ENCODE peak calls at places on chromosomes 11 and 22, in four cellular contexts. C, Q, J and F are unnamed samples.

GRCh38 chr11:124916370-124916710 is 2.7 kb upstream of the HEPN1 start:
- DNase-seq in C (no peak), Q (no peak), J (no peak), F (no peak)

GRCh38 chr22:39236321-39237275 is 8.2 kb downstream of the PDGFB start:
- DNase-seq in C (peak), Q (no peak), J (peak), F (no peak)

GRCh38 chr11:9651899-9652748 is 11.8 kb upstream of the SWAP70 start:
- DNase-seq in C (peak), Q (no peak), J (no peak), F (no peak)

GRCh38 chr11:57874981-57875380 is 113.4 kb downstream of the CTNND1 start:
- DNase-seq in C (no peak), Q (no peak), J (no peak), F (no peak)

GRCh38 chr11:3340025-3340424 is 38.9 kb downstream of the ZNF195 start:
- DNase-seq in C (peak), Q (no peak), J (no peak), F (no peak)

GRCh38 chr11:128042290-128042751 is 545.0 kb downstream of the ETS1 start:
- DNase-seq in C (no peak), Q (no peak), J (no peak), F (no peak)

GRCh38 chr22:49588739-49589138 is 238.9 kb downstream of the BRD1 start:
- DNase-seq in C (no peak), Q (no peak), J (no peak), F (no peak)

GRCh38 chr11:22192289-22192641 is 620 bp upstream of the ANO5 start:
- DNase-seq in C (peak), Q (peak), J (no peak), F (peak)

GRCh38 chr22:38049812-38050619 is 7.2 kb upstream of the PICK1 start:
- DNase-seq in C (no peak), Q (no peak), J (no peak), F (no peak)

GRCh38 chr22:23522642-23523251 is 57.3 kb downstream of the IGLL1 start:
- DNase-seq in C (peak), Q (no peak), J (no peak), F (peak)

GRCh38 chr11:35141538-35141937 is 2.6 kb downstream of the CD44 start:
- DNase-seq in C (no peak), Q (no peak), J (no peak), F (no peak)

DNA sequence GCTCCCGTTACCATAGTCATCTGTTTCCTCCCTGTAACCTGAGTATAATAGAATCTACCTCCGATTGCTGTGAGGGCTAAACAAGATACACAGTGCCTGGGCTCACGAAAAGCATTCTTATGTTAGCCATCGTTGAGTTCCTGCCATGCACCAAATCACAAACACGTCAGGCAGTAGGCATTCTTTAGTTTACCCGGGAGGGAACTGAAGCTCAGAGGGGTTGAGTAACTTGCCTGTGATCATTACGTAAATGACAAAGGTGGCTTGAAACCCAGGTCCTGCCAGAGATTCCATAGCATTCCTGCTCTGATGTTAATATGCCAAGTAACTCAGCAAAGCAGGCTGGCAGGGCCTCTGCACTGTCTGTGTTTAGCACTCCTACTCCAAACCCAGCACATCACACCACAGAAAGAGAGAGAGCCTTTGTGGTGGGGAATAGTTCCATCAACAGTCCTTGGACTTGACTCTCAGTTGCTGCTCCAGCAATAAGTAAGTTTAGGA is 1.4 kb downstream of the SCN2B start:
- DNase-seq in C (no peak), Q (no peak), J (no peak), F (peak)
- TF ChIP-seq HDAC6 in C (no peak), Q (no peak), J (no peak), F (no peak)

GRCh38 chr11:47991266-47991830 is 11.0 kb downstream of the PTPRJ start:
- DNase-seq in C (no peak), Q (no peak), J (no peak), F (no peak)

GRCh38 chr11:47994417-47994816 is 14.1 kb downstream of the PTPRJ start:
- DNase-seq in C (no peak), Q (no peak), J (no peak), F (no peak)

GRCh38 chr11:47991894-47992293 is 11.5 kb downstream of the PTPRJ start:
- DNase-seq in C (no peak), Q (no peak), J (no peak), F (no peak)

GRCh38 chr11:47995318-47995717 is 15.0 kb downstream of the PTPRJ start:
- DNase-seq in C (no peak), Q (no peak), J (no peak), F (peak)

GRCh38 chr11:47992959-47993820 is 12.8 kb downstream of the PTPRJ start:
- DNase-seq in C (peak), Q (no peak), J (no peak), F (no peak)
- TF ChIP-seq HDAC6 in C (no peak), Q (no peak), J (no peak), F (no peak)

GRCh38 chr11:62922189-62922589 is 1.0 kb upstream of the CHRM1 start:
- DNase-seq in C (no peak), Q (no peak), J (no peak), F (no peak)
- TF ChIP-seq HDAC6 in C (no peak), Q (no peak), J (no peak), F (no peak)

DNA sequence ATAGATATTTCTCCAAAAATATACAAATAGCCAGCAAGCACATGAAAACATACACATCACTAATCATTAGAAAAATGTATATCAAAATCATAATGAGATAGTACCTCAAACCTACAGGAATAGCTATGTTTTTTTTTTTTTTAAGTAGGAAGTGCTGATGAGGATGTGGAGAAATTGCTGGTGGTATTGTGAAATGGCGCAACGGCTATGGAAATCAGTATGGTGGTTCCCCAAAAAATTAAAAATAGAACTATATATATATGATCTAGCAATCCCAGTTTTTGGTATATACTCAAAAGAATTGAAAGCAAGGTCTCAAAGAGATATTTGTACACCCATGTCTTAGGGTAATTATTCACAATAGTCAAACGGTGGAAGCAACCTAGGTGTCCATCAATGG is 46.0 kb upstream of the HIPK3 start:
- DNase-seq in C (no peak), Q (no peak), J (no peak), F (no peak)
- TF ChIP-seq HDAC6 in C (no peak), Q (no peak), J (no peak), F (no peak)

GRCh38 chr11:12085371-12086251 is 24.8 kb upstream of the MICAL2 start:
- DNase-seq in C (no peak), Q (no peak), J (no peak), F (peak)

GRCh38 chr11:12088047-12088481 is 22.3 kb upstream of the MICAL2 start:
- DNase-seq in C (peak), Q (no peak), J (no peak), F (no peak)

GRCh38 chr11:12086271-12087074 is 23.9 kb upstream of the MICAL2 start:
- DNase-seq in C (no peak), Q (no peak), J (no peak), F (peak)

GRCh38 chr11:12088531-12088930 is 21.9 kb upstream of the MICAL2 start:
- DNase-seq in C (no peak), Q (no peak), J (no peak), F (no peak)

GRCh38 chr11:12087075-12087775 is 23.2 kb upstream of the MICAL2 start:
- DNase-seq in C (peak), Q (no peak), J (no peak), F (no peak)
- TF ChIP-seq HDAC6 in C (no peak), Q (no peak), J (no peak), F (no peak)